ENCODE peak calls at places on chromosomes 13 and 19, in four cellular contexts. I is type B pancreatic cell, T is fibroblast of lung, S is NCI-H524 treated with DMSO at 0.1 percent for 48 hours. O is an unnamed sample.

GRCh38 chr13:46039421-46040036 is 13.0 kb downstream of the ZC3H13 start:
- DNase-seq in I (no peak), S (no peak), T (peak; percentile 25), O (no peak)

GRCh38 chr19:21704320-21704719 is 63.1 kb downstream of the ZNF100 start:
- DNase-seq in T (no peak), S (no peak), I (no peak), O (no peak)

GRCh38 chr13:114142640-114143490 is 10.4 kb upstream of the RASA3 start:
- DNase-seq in S (no peak), I (no peak), T (no peak), O (no peak)

GRCh38 chr19:48915757-48916156 is 15.6 kb downstream of the NUCB1 start:
- DNase-seq in T (no peak), S (no peak), I (no peak), O (no peak)

GRCh38 chr19:56974554-56975207 is 134.2 kb upstream of the PEG3 start:
- DNase-seq in T (no peak), I (no peak), S (no peak), O (no peak)

GRCh38 chr13:109212630-109213029 is 573.8 kb downstream of the IRS2 start:
- DNase-seq in T (no peak), I (no peak), S (no peak), O (no peak)

GRCh38 chr13:113448885-113449692 is 4.2 kb downstream of the ADPRHL1 start:
- DNase-seq in T (no peak), I (no peak), S (peak; percentile 77), O (peak; percentile 90)

GRCh38 chr19:41172297-41173164 is 20.5 kb upstream of the CYP2S1 start:
- DNase-seq in S (no peak), T (no peak), I (no peak), O (no peak)

GRCh38 chr19:12723643-12724426 is at the start of gene TNPO2:
- DNase-seq in I (peak; percentile 83), S (peak; percentile 28), T (peak; percentile 71), O (peak; percentile 63)

GRCh38 chr13:112709825-112710783 is 20.3 kb downstream of the ATP11A start:
- DNase-seq in T (no peak), I (no peak), S (no peak), O (no peak)

GRCh38 chr13:33178197-33178699 is 107.3 kb downstream of the STARD13 start:
- DNase-seq in I (no peak), T (no peak), S (no peak), O (no peak)

GRCh38 chr19:14139944-14140343 is 3.6 kb upstream of the ASF1B start:
- DNase-seq in S (no peak), T (no peak), I (no peak), O (no peak)

GRCh38 chr19:40721140-40721486 is 4.2 kb downstream of the ITPKC start:
- DNase-seq in S (no peak), I (no peak), T (no peak), O (no peak)

GRCh38 chr13:40235160-40235796 is 431.2 kb downstream of the FOXO1 start:
- DNase-seq in S (no peak), T (no peak), I (no peak), O (no peak)

GRCh38 chr19:917323-918151 is at the start of gene KISS1R:
- DNase-seq in S (no peak), I (peak; percentile 71), T (no peak), O (no peak)

GRCh38 chr13:44629465-44630183 is 53.5 kb upstream of the TSC22D1 start:
- DNase-seq in S (no peak), T (peak; percentile 90), I (no peak), O (no peak)

GRCh38 chr13:31322025-31322424 is 122.2 kb downstream of the B3GLCT start:
- DNase-seq in T (no peak), I (no peak), S (no peak), O (no peak)

GRCh38 chr13:113659337-113659736 is 1.3 kb upstream of the ATP4B start:
- DNase-seq in T (no peak), I (no peak), S (no peak), O (no peak)

GRCh38 chr19:2578391-2578826 is 102.5 kb downstream of the GADD45B start:
- DNase-seq in T (peak; percentile 79), I (no peak), S (no peak), O (no peak)

GRCh38 chr13:35349673-35350278 is 126.7 kb downstream of the MAB21L1 start:
- DNase-seq in T (peak; percentile 19), S (no peak), I (no peak), O (no peak)

GRCh38 chr13:23654111-23655110 is 84.2 kb downstream of the TNFRSF19 start:
- DNase-seq in T (peak; percentile 81), I (no peak), S (no peak), O (no peak)

GRCh38 chr19:2529473-2529918 is 53.6 kb downstream of the GADD45B start:
- DNase-seq in T (peak; percentile 83), I (no peak), S (no peak), O (no peak)

GRCh38 chr19:6481541-6482342 is at the start of gene DENND1C:
- DNase-seq in I (no peak), S (no peak), T (no peak), O (no peak)

GRCh38 chr19:55529636-55530230 is 7.2 kb downstream of the SBK2 start:
- DNase-seq in I (no peak), T (no peak), S (no peak), O (no peak)

GRCh38 chr13:78298657-78299056 is 304.7 kb downstream of the POU4F1 start:
- DNase-seq in T (peak; percentile 31), I (no peak), S (no peak), O (no peak)

GRCh38 chr13:43270043-43270830 is 246.9 kb downstream of the DNAJC15 start:
- DNase-seq in T (peak; percentile 62), S (no peak), I (no peak), O (no peak)

GRCh38 chr13:78152415-78152814 is 233.8 kb upstream of the EDNRB start:
- DNase-seq in I (no peak), T (no peak), S (no peak), O (no peak)

GRCh38 chr13:74129500-74130144 is 4.6 kb downstream of the KLF12 start:
- DNase-seq in I (no peak), T (peak; percentile 27), S (no peak), O (no peak)

GRCh38 chr19:40503300-40503699 is 36.5 kb downstream of the SPTBN4 start:
- DNase-seq in I (no peak), S (peak; percentile 62), T (no peak), O (no peak)

GRCh38 chr13:109331898-109332297 is 454.5 kb downstream of the IRS2 start:
- DNase-seq in I (no peak), S (peak; percentile 90), T (peak; percentile 61), O (peak; percentile 39)

GRCh38 chr19:38685666-38686529 is 38.4 kb downstream of the ACTN4 start:
- DNase-seq in S (peak; percentile 53), T (peak; percentile 69), I (no peak), O (peak; percentile 81)

GRCh38 chr13:35388979-35389378 is 87.5 kb downstream of the MAB21L1 start:
- DNase-seq in T (peak; percentile 36), S (no peak), I (no peak), O (no peak)

GRCh38 chr13:30126903-30127428 is 180.4 kb downstream of the KATNAL1 start:
- DNase-seq in S (no peak), I (no peak), T (peak; percentile 25), O (no peak)

GRCh38 chr13:106533101-106533939 is 2.1 kb downstream of the EFNB2 start:
- DNase-seq in I (peak; percentile 83), T (peak; percentile 81), S (no peak), O (peak; percentile 7)

O was measured in DMS 273 treated with DMSO at 0.1 percent for 48 hours.